ENCODE peak calls at places on chromosome 22, in eight cellular contexts. I, B, A, D, H, X, O and L are unnamed samples.

GRCh38 chr22:26975865-26976264 is 318.5 kb downstream of the MIAT start:
- DNase-seq in I (peak; percentile 1), B (no peak), A (no peak), D (no peak), H (no peak), X (no peak), O (no peak), L (no peak)

GRCh38 chr22:22398530-22399327 is 109.8 kb downstream of the ZNF280B start:
- DNase-seq in I (no peak), B (no peak), A (no peak), D (no peak), H (no peak), X (no peak), O (no peak), L (peak; percentile 30)

GRCh38 chr22:28710889-28711285 is 30.7 kb downstream of the CHEK2 start:
- DNase-seq in I (no peak), B (no peak), A (peak; percentile 43), D (no peak), H (peak; percentile 40), X (no peak), O (no peak), L (no peak)

GRCh38 chr22:35352214-35353111 is 28.4 kb upstream of the HMOX1 start:
- DNase-seq in I (peak; percentile 19), B (peak; percentile 63), A (no peak), D (peak; percentile 57), H (no peak), X (peak; percentile 30), O (peak; percentile 73), L (peak; percentile 79)

GRCh38 chr22:11605468-11605981 is 3922.5 kb upstream of the OR11H1 start:
- DNase-seq in I (no peak), B (no peak), A (no peak), D (no peak), H (no peak), X (no peak), O (no peak), L (no peak)

GRCh38 chr22:48676266-48677167 is 1151.2 kb downstream of the BRD1 start:
- DNase-seq in I (no peak), B (no peak), A (no peak), D (no peak), H (no peak), X (no peak), O (no peak), L (no peak)

GRCh38 chr22:33487041-33487716 is 429.0 kb upstream of the SYN3 start:
- DNase-seq in I (no peak), B (no peak), A (no peak), D (no peak), H (no peak), X (no peak), O (no peak), L (no peak)

GRCh38 chr22:29476116-29476515 is 3.9 kb upstream of the NEFH start:
- DNase-seq in I (no peak), B (no peak), A (no peak), D (no peak), H (no peak), X (no peak), O (no peak), L (no peak)

GRCh38 chr22:24968066-24968561 is 15.6 kb downstream of the KIAA1671 start:
- DNase-seq in I (peak; percentile 90), B (no peak), A (no peak), D (peak; percentile 17), H (no peak), X (no peak), O (peak; percentile 25), L (no peak)

GRCh38 chr22:24147666-24148065 is 33.6 kb upstream of the SUSD2 start:
- DNase-seq in I (no peak), B (no peak), A (no peak), D (no peak), H (no peak), X (no peak), O (no peak), L (no peak)

GRCh38 chr22:44952863-44953790 is 56.7 kb downstream of the PHF21B start:
- DNase-seq in I (no peak), B (no peak), A (no peak), D (no peak), H (no peak), X (no peak), O (no peak), L (no peak)

GRCh38 chr22:22816766-22817410 is 70.7 kb upstream of the IGLL5 start:
- DNase-seq in I (no peak), B (no peak), A (no peak), D (no peak), H (no peak), X (no peak), O (no peak), L (no peak)

GRCh38 chr22:36302439-36303114 is 49.6 kb downstream of the APOL1 start:
- DNase-seq in I (no peak), B (no peak), A (peak; percentile 55), D (no peak), H (no peak), X (no peak), O (no peak), L (no peak)

GRCh38 chr22:32653823-32654222 is 147.7 kb upstream of the TIMP3 start:
- DNase-seq in I (no peak), B (no peak), A (no peak), D (no peak), H (no peak), X (no peak), O (no peak), L (no peak)

GRCh38 chr22:28395920-28396447 is 283.7 kb downstream of the TTC28 start:
- DNase-seq in I (peak; percentile 4), B (no peak), A (peak; percentile 48), D (no peak), H (peak; percentile 48), X (no peak), O (no peak), L (no peak)

GRCh38 chr22:36285017-36285416 is 32.1 kb downstream of the APOL1 start:
- DNase-seq in I (no peak), B (no peak), A (no peak), D (no peak), H (no peak), X (no peak), O (no peak), L (no peak)

GRCh38 chr22:24466831-24467249 is 28.3 kb upstream of the UPB1 start:
- DNase-seq in I (peak; percentile 3), B (no peak), A (peak; percentile 74), D (no peak), H (peak; percentile 77), X (no peak), O (peak; percentile 61), L (no peak)

GRCh38 chr22:36612458-36612857 is 83.5 kb upstream of the EIF3D start:
- DNase-seq in I (peak; percentile 3), B (no peak), A (peak; percentile 41), D (no peak), H (no peak), X (no peak), O (no peak), L (no peak)

DNA sequence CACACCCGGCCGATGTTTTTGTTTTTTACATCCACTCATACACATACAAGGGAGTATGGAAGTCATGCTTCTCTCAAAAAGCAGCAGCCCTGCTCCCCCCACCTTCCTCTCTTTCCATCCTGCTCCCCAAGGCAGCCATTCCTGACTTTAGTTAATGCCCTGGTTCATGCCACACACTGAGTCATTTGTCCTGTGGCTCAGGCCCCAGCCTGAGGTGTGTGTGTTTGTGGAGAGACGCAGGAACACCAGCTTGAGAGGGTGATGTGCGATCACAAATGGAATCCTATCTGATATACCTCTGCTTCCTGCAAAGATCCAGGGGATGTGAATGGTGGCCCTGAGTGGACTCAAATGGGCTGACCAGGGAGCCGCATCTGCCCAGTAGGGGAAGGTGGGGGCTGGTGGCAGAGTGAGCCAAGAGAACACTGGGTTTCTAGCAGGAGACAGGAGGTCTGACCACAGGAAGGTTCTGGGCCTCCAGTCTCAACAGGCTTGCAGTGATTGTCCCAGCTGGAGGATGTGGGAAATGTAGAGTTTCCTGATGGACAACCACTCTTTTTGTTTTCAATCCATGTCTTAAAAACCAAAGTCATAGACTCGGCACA is 86.7 kb downstream of the OSBP2 start:
- DNase-seq in I (peak; percentile 66), B (no peak), A (peak; percentile 16), D (no peak), H (no peak), X (no peak), O (no peak), L (no peak)
- H3K27ac ChIP-seq in I (peak overlapping the region; percentile 76), B (no peak overlapping the region), A (no peak overlapping the region), D (no peak overlapping the region), H (no peak overlapping the region), X (peak overlapping the region; percentile 2), O (no peak overlapping the region), L (no peak overlapping the region)

GRCh38 chr22:19523240-19524169 is 705 bp downstream of the CLDN5 start:
- DNase-seq in I (no peak), B (no peak), A (peak; percentile 9), D (no peak), H (peak; percentile 26), X (no peak), O (no peak), L (no peak)
- H3K4me3 ChIP-seq in I (no peak overlapping the region), B (peak overlapping the region; percentile 30), A (peak overlapping the region; percentile 40), D (peak overlapping the region; percentile 49), H (peak overlapping the region; percentile 5), X (no peak overlapping the region), O (peak overlapping the region; percentile 70), L (peak overlapping the region; percentile 39)

DNA sequence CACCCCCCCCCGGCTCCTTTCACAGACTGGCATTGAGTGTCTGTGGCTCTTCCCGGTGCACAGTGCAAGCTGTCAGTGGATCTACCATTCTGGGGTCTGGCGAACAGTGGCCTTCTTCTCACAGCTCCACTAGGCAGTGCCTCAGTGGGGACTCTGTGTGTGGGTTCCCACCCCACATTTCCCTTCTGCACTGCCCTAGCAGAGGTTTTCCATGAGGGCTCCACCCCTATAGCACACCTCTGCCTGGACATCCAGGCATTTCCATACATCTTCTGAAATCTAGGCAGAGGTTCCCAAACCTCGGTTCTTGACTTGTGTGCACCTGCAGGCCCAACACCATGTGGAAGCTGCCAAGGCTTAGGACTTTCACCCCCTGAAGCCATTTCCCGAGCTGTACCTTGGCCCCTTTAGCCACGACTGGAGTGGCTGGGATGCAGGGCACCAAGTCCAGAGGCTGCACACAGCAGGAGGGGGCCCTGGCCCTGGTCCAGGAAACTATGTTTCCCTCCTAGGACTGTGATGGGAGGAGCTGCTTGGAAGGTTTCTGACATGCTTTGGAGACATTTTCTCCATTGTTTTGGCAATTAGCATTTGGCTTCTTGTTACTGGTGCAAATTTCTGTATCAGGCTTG is 26.0 kb downstream of the BCL2L13 start:
- DNase-seq in I (no peak), B (no peak), A (no peak), D (no peak), H (no peak), X (no peak), O (no peak), L (no peak)
- H3K27ac ChIP-seq in I (no peak overlapping the region), B (no peak overlapping the region), A (no peak overlapping the region), D (no peak overlapping the region), H (no peak overlapping the region), X (no peak overlapping the region), O (no peak overlapping the region), L (no peak overlapping the region)

DNA sequence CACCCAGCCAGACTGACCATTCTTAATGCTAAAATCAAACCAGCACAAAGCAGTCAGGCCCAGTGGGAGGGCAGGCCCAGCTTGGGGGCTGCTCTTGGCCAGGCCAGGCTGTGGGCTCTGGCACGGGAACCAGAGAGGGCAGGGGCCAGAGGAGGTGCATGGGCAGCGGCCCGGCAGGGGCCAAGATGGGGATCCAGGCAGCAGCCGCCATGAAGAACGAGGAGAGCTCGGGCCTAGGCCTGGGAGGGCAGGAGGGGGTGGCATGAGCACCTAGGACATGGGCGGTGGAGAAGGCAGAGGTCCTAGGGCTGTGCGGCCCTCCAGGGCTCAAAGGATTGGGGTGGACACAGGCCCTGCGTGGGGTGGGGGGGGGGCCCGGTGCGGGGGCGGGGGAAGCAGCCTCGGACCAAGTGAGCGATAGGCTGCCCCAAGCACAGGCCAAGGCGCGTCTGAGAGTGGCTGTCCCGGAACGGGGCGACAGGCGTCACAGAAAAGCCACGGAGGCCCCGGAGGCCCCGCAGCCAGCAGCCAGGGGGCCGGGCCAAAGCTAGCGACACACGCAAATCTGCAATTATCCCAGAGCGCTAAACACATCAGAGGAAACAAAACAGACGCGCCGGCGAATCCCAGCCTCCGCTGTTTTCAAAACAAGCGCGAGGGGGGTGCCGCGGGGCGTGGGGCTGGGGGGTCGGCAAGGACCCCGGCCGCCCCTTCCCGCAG is 8.3 kb downstream of the PLXNB2 start:
- DNase-seq in I (no peak), B (no peak), A (peak; percentile 11), D (no peak), H (peak; percentile 18), X (no peak), O (no peak), L (no peak)
- H3K4me3 ChIP-seq in I (no peak overlapping the region), B (peak overlapping the region; percentile 43), A (no peak overlapping the region), D (peak overlapping the region; percentile 13), H (no peak overlapping the region), X (no peak overlapping the region), O (peak overlapping the region; percentile 31), L (peak overlapping the region; percentile 26)